ENCODE peak calls at places on chromosomes 7 and 10, in ten cellular contexts. S is dorsolateral prefrontal cortex; K is SJSA1; N is AG04450; B is fibroblast of lung; H is GM23248; R is naive thymus-derived CD4-positive, alpha-beta T cell; W is CD4-positive, alpha-beta memory T cell; I is psoas muscle; D is upper lobe of right lung. C is an unnamed sample. For H3K27me3, the result is how much of the 10 kb centered on the place peaks cover.

GRCh38 chr7:13581097-13581496 is 408.4 kb downstream of the ETV1 start:
- DNase-seq in W (no peak), H (no peak), N (no peak), D (no peak), S (no peak), B (no peak), I (no peak), K (no peak), R (no peak), C (no peak)

GRCh38 chr10:95861401-95861800 is 46.4 kb upstream of the CC2D2B start:
- DNase-seq in I (no peak), H (no peak), W (no peak), B (no peak), D (no peak), K (no peak), N (no peak), R (no peak), S (no peak), C (no peak)

GRCh38 chr7:140506788-140507464 is 27.6 kb upstream of the MKRN1 start:
- DNase-seq in H (peak), B (peak), S (no peak), N (peak), K (no peak), R (no peak), I (peak), D (no peak), W (no peak), C (peak)

GRCh38 chr10:127195571-127196226 is 692 bp downstream of the INSYN2A start:
- DNase-seq in K (no peak), S (no peak), D (no peak), I (no peak), N (no peak), W (no peak), H (peak), R (no peak), B (peak), C (no peak)

GRCh38 chr7:5408777-5409176 is 14.9 kb downstream of the TNRC18 start:
- DNase-seq in S (no peak), B (peak), D (no peak), K (no peak), W (no peak), R (no peak), I (no peak), N (no peak), H (peak), C (peak)

GRCh38 chr10:73110345-73110849 is at the start of gene NUDT13:
- DNase-seq in I (peak), R (no peak), K (peak), S (peak), N (no peak), H (peak), W (peak), B (peak), D (no peak), C (peak)

GRCh38 chr10:44460499-44460898 is 75.6 kb upstream of the CXCL12 start:
- DNase-seq in S (no peak), B (peak), W (no peak), K (no peak), D (no peak), N (no peak), H (peak), R (no peak), I (no peak), C (no peak)

GRCh38 chr7:148620749-148621372 is 30.3 kb downstream of the C7orf33 start:
- DNase-seq in I (no peak), B (no peak), K (no peak), D (no peak), W (no peak), R (no peak), S (no peak), H (no peak), N (no peak), C (no peak)

GRCh38 chr10:992523-993340 is 4.5 kb downstream of the GTPBP4 start:
- DNase-seq in R (no peak), H (peak), N (no peak), S (no peak), D (no peak), B (no peak), W (no peak), K (no peak), I (no peak), C (no peak)

GRCh38 chr7:76314042-76314721 is 11.7 kb downstream of the HSPB1 start:
- DNase-seq in W (peak), R (peak), S (peak), K (peak), N (peak), I (peak), B (peak), D (peak), H (peak), C (peak)

GRCh38 chr7:73706122-73707044 is 13.1 kb downstream of the STX1A start:
- DNase-seq in R (no peak), W (no peak), N (no peak), K (no peak), D (no peak), H (peak), I (no peak), B (no peak), S (no peak), C (peak)

GRCh38 chr10:29576681-29577080 is 58.1 kb downstream of the SVIL start:
- DNase-seq in B (no peak), R (no peak), N (no peak), D (no peak), W (no peak), I (no peak), H (no peak), S (no peak), K (peak), C (peak)

GRCh38 chr7:2030475-2031456 is 202.0 kb downstream of the MAD1L1 start:
- DNase-seq in W (peak), N (no peak), S (no peak), K (no peak), I (peak), D (peak), R (no peak), B (no peak), H (no peak), C (no peak)

GRCh38 chr7:139682136-139683013 is 95.4 kb downstream of the HIPK2 start:
- DNase-seq in N (no peak), S (no peak), W (no peak), B (peak), D (no peak), R (no peak), H (peak), K (peak), I (no peak), C (peak)

GRCh38 chr10:22230331-22230833 is 12.6 kb upstream of the EBLN1 start:
- DNase-seq in N (no peak), I (no peak), B (peak), D (no peak), H (peak), W (peak), R (no peak), S (no peak), K (no peak), C (peak)

GRCh38 chr7:82335927-82336326 is 107.7 kb downstream of the CACNA2D1 start:
- DNase-seq in R (no peak), K (no peak), I (no peak), D (no peak), B (peak), H (peak), W (no peak), S (no peak), N (no peak), C (no peak)

GRCh38 chr7:371119-371778 is 81.3 kb downstream of the FOXL3 start:
- DNase-seq in I (peak), D (no peak), N (no peak), W (no peak), R (peak), S (no peak), B (no peak), H (no peak), K (no peak), C (no peak)

GRCh38 chr10:61140765-61141392 is 196.9 kb upstream of the RHOBTB1 start:
- DNase-seq in I (no peak), N (peak), R (no peak), K (no peak), S (peak), H (peak), D (no peak), B (peak), W (no peak), C (peak)

GRCh38 chr10:101215397-101216206 is 13.7 kb downstream of the LBX1 start:
- DNase-seq in W (no peak), H (no peak), S (no peak), I (no peak), R (no peak), B (no peak), N (no peak), D (no peak), K (no peak), C (no peak)

GRCh38 chr7:27241189-27242045 is 1.2 kb upstream of the EVX1 start:
- DNase-seq in W (no peak), K (no peak), B (no peak), I (no peak), D (peak), N (no peak), H (no peak), S (no peak), R (no peak), C (no peak)
- H3K27me3 ChIP-seq in W (under half), K (half or more), B (half or more), I (half or more), D (half or more), N (half or more), H (half or more), S (half or more), R (under half), C (half or more)

GRCh38 chr7:36137754-36138153 is 15.3 kb upstream of the EEPD1 start:
- DNase-seq in S (no peak), N (no peak), R (no peak), K (no peak), I (no peak), B (no peak), H (no peak), D (no peak), W (no peak), C (no peak)

GRCh38 chr7:36141351-36141750 is 11.7 kb upstream of the EEPD1 start:
- DNase-seq in I (no peak), R (no peak), N (no peak), W (no peak), K (no peak), D (no peak), H (no peak), B (no peak), S (no peak), C (no peak)

GRCh38 chr7:36135700-36136099 is 17.4 kb upstream of the EEPD1 start:
- DNase-seq in S (no peak), H (no peak), B (no peak), W (no peak), D (no peak), K (no peak), I (no peak), R (no peak), N (no peak), C (no peak)

GRCh38 chr7:36137258-36137657 is 15.8 kb upstream of the EEPD1 start:
- DNase-seq in I (no peak), K (no peak), W (no peak), B (no peak), H (no peak), S (no peak), R (no peak), D (no peak), N (no peak), C (no peak)

DNA sequence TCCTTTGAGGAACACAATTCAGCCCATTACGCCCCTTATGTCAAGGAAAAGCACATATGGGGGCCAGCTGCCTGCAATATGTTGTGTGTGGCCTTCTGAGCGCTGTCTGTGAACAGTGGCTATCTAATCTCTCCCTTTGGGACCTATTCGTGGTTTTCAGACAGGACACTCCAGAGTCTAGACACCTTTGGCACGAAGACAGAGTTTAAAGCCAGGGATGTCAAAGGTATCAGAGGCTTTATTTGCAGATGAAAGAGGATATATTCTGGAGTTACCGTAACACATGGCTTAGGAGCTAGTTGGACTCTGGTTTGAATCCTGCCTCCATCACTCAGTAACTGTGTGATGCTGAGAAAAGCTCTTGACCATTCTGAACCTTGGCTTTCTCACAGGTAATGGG is 14.8 kb upstream of the EEPD1 start:
- DNase-seq in K (no peak), B (no peak), N (no peak), D (no peak), H (no peak), S (no peak), R (no peak), W (no peak), I (no peak), C (no peak)
- H3K27me3 ChIP-seq in K (under half), B (under half), N (under half), D (under half), H (under half), S (under half), R (under half), W (under half), I (under half), C (under half)

DNA sequence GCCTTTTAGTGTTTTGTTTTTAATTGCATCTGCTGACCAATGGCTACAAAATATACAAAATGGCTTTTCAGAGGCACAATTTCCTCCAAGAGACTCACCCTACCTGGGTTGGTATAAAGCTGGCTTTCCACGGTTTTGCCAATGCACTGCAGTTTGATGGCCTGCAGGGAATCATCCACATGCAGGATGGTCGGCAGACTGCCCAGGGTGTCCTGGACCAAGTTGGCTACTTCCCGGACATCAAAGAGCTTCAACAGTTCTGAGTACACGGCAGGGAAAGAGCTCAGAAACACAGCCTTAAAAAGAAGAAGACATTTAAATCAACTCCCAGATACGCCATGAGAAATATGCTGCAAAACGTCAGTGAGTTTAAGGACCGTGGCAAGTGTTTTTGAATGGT is 301.0 kb upstream of the IMMP2L start:
- DNase-seq in R (no peak), B (no peak), D (no peak), I (no peak), H (no peak), W (no peak), K (no peak), N (no peak), S (no peak), C (no peak)
- H3K27me3 ChIP-seq in R (under half), B (under half), D (under half), I (under half), H (under half), W (under half), K (under half), N (under half), S (under half), C (under half)

DNA sequence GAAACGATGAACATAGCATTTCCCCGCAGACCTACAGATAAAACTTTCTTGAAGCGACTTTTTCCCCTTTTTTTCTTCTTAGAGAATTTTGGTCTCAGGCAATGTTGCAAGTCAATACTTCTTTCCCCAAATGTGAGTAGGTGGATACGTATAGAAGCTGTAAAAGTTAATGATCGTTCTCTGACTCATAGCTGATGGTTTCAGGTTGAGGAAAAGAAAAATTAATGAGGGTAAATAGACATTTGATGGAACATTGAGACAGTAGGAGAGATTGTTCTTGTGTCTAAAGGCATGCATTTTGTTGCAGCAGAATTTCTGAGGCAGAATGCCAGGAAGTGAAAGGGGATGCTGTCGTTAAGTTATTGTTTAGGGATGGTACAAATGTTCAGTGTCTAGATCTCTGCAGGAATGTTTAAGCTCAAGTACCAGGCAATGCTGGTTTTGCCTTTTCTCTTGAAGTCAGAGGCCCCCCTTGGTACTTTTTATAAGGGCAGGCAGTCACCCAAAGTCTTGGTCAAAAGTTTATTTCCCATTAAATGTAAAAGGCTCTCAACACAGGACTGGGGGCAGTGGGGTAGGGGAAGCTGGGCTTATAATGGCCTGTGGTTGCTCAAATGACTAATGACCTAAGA is 9.3 kb downstream of the TCF7L2 start:
- DNase-seq in D (no peak), R (no peak), I (no peak), K (no peak), B (no peak), H (peak), N (no peak), W (no peak), S (no peak), C (no peak)
- H3K27me3 ChIP-seq in D (under half), R (under half), I (under half), K (under half), B (under half), H (under half), N (under half), W (under half), S (under half), C (under half)

GRCh38 chr7:154862153-154862791 is 140.7 kb downstream of the PAXIP1 start:
- DNase-seq in N (no peak), W (no peak), B (no peak), K (no peak), D (no peak), S (peak), H (no peak), I (no peak), R (no peak), C (no peak)
- H3K27me3 ChIP-seq in N (under half), W (under half), B (under half), K (under half), D (under half), S (under half), H (under half), I (under half), R (under half), C (under half)

GRCh38 chr7:135206887-135207738 is 4.2 kb downstream of the WDR91 start:
- DNase-seq in D (no peak), N (no peak), R (no peak), W (no peak), H (no peak), S (no peak), K (no peak), B (no peak), I (no peak), C (no peak)

GRCh38 chr7:135204876-135205275 is 6.5 kb downstream of the WDR91 start:
- DNase-seq in B (no peak), N (no peak), H (no peak), K (no peak), S (no peak), R (no peak), W (no peak), D (no peak), I (no peak), C (no peak)

GRCh38 chr7:135204271-135204872 is 7.0 kb downstream of the WDR91 start:
- DNase-seq in D (no peak), I (no peak), B (peak), N (peak), W (no peak), H (no peak), R (no peak), S (no peak), K (peak), C (peak)

GRCh38 chr7:135207739-135208416 is 3.4 kb downstream of the WDR91 start:
- DNase-seq in I (no peak), D (no peak), W (no peak), R (no peak), K (no peak), N (no peak), S (no peak), B (no peak), H (no peak), C (no peak)

GRCh38 chr7:135205850-135206249 is 5.5 kb downstream of the WDR91 start:
- DNase-seq in N (no peak), R (no peak), S (no peak), D (no peak), H (no peak), W (no peak), K (no peak), I (no peak), B (no peak), C (no peak)
- H3K27me3 ChIP-seq in N (under half), R (under half), S (under half), D (under half), H (under half), W (under half), K (under half), I (under half), B (under half), C (under half)

C was measured in brain microvascular endothelial cell.